ENCODE peak calls at places on chromosome 5, in seven cellular contexts. A, B, H, M, X, U and J are unnamed samples.

GRCh38 chr5:142222881-142223558 is 101.8 kb downstream of the SPRY4 start:
- DNase-seq in U (no peak), A (no peak), X (no peak), H (no peak), B (no peak), M (no peak), J (no peak)

GRCh38 chr5:57303985-57304384 is 130.1 kb downstream of the GPBP1 start:
- DNase-seq in A (no peak), H (peak; percentile 20), B (no peak), U (no peak), X (no peak), M (no peak), J (no peak)

GRCh38 chr5:112995764-112996618 is 19.4 kb downstream of the DCP2 start:
- DNase-seq in M (peak; percentile 69), B (peak; percentile 75), X (peak; percentile 71), H (peak; percentile 69), A (peak; percentile 55), U (peak; percentile 42), J (peak; percentile 56)

GRCh38 chr5:161369032-161369431 is 177.5 kb downstream of the GABRB2 start:
- DNase-seq in M (no peak), A (no peak), X (no peak), B (no peak), H (peak; percentile 19), U (no peak), J (no peak)

GRCh38 chr5:72673180-72673579 is 143.3 kb upstream of the TNPO1 start:
- DNase-seq in M (no peak), A (no peak), U (no peak), X (no peak), B (no peak), H (no peak), J (no peak)

GRCh38 chr5:179700401-179700918 is 1.7 kb downstream of the CANX start:
- DNase-seq in A (no peak), U (no peak), M (no peak), B (no peak), H (no peak), X (no peak), J (no peak)

GRCh38 chr5:119453045-119453383 is 717 bp downstream of the HSD17B4 start:
- DNase-seq in A (no peak), H (no peak), M (no peak), B (peak; percentile 56), U (no peak), X (peak; percentile 20), J (no peak)

GRCh38 chr5:160959804-160960203 is 107.8 kb upstream of the ATP10B start:
- DNase-seq in A (no peak), U (no peak), H (no peak), B (peak; percentile 90), M (no peak), X (no peak), J (no peak)

GRCh38 chr5:76356887-76357286 is 46.2 kb upstream of the IQGAP2 start:
- DNase-seq in X (no peak), A (no peak), U (no peak), B (no peak), H (no peak), M (no peak), J (no peak)

GRCh38 chr5:142357469-142358090 is 32.8 kb upstream of the SPRY4 start:
- DNase-seq in X (no peak), H (no peak), U (no peak), B (no peak), A (no peak), M (no peak), J (no peak)

GRCh38 chr5:1526681-1527131 is 2.9 kb upstream of the LPCAT1 start:
- DNase-seq in M (peak; percentile 6), X (peak; percentile 8), B (peak; percentile 21), H (no peak), U (no peak), A (no peak), J (no peak)

GRCh38 chr5:59189482-59189881 is 606.6 kb downstream of the RAB3C start:
- DNase-seq in U (no peak), B (no peak), X (no peak), M (no peak), A (no peak), H (no peak), J (no peak)

GRCh38 chr5:123906698-123907295 is 394.8 kb downstream of the CSNK1G3 start:
- DNase-seq in H (no peak), B (no peak), M (no peak), X (no peak), U (no peak), A (no peak), J (no peak)

GRCh38 chr5:140147460-140147859 is 21.7 kb downstream of the IGIP start:
- DNase-seq in B (no peak), H (no peak), U (no peak), M (no peak), X (no peak), A (no peak), J (no peak)
- H3K4me1 ChIP-seq in B (peaks cover 29% of the 10 kb centered on the region), H (peaks cover 13% of the 10 kb centered on the region), U (peaks cover 4% of the 10 kb centered on the region), M (peaks cover 16% of the 10 kb centered on the region), X (no peaks in the 10 kb centered on the region), A (peaks cover 30% of the 10 kb centered on the region), J (peaks cover 22% of the 10 kb centered on the region)

DNA sequence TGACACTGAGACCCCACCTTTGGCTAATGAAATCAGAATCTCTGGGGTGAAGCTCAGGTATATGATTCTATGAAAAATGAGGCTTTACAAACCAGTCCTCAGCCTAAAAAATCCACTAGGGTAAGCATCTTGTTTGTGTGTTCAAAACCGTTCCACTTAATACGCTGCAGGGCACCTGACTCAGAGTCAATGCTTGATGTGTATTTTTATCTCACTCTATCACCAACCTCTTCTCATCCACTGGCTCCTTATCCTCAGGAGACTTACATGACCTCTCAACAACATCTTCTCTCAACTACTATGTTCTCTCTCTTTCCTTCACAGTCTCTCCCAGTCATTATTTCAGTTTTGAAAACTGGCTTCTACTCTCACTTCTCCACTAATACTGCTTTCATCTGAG is 153.3 kb upstream of the KCNN2 start:
- DNase-seq in X (no peak), B (no peak), M (no peak), U (no peak), H (no peak), A (no peak), J (no peak)
- TF ChIP-seq CTCF in X (no peak), B (no peak), M (no peak), U (no peak), H (no peak), A (no peak), J (no peak)

GRCh38 chr5:38011641-38012188 is 171.9 kb upstream of the GDNF start:
- DNase-seq in U (no peak), H (no peak), M (no peak), A (no peak), B (no peak), X (no peak), J (no peak)

GRCh38 chr5:38013107-38013506 is 173.3 kb upstream of the GDNF start:
- DNase-seq in X (no peak), M (no peak), U (no peak), A (no peak), H (no peak), B (no peak), J (no peak)

GRCh38 chr5:38008198-38008597 is 168.4 kb upstream of the GDNF start:
- DNase-seq in H (no peak), U (no peak), M (no peak), A (no peak), B (no peak), X (no peak), J (no peak)

GRCh38 chr5:38009754-38010386 is 170.0 kb upstream of the GDNF start:
- DNase-seq in H (no peak), U (no peak), A (no peak), B (no peak), X (no peak), M (no peak), J (no peak)
- H3K4me1 ChIP-seq in H (no peaks in the 10 kb centered on the region), U (no peaks in the 10 kb centered on the region), A (no peaks in the 10 kb centered on the region), B (no peaks in the 10 kb centered on the region), X (no peaks in the 10 kb centered on the region), M (no peaks in the 10 kb centered on the region), J (no peaks in the 10 kb centered on the region)

GRCh38 chr5:151058301-151058700 is 22.5 kb downstream of the TNIP1 start:
- DNase-seq in A (no peak), H (no peak), U (no peak), M (no peak), B (no peak), X (no peak), J (no peak)

GRCh38 chr5:151062405-151063135 is 18.3 kb downstream of the TNIP1 start:
- DNase-seq in B (no peak), M (no peak), X (no peak), H (no peak), U (no peak), A (no peak), J (no peak)

GRCh38 chr5:151056367-151057306 is 24.2 kb downstream of the TNIP1 start:
- DNase-seq in B (no peak), M (no peak), H (no peak), X (no peak), U (no peak), A (no peak), J (no peak)

GRCh38 chr5:151060742-151061141 is 20.1 kb downstream of the TNIP1 start:
- DNase-seq in H (no peak), M (no peak), A (no peak), B (no peak), U (no peak), X (no peak), J (no peak)

DNA sequence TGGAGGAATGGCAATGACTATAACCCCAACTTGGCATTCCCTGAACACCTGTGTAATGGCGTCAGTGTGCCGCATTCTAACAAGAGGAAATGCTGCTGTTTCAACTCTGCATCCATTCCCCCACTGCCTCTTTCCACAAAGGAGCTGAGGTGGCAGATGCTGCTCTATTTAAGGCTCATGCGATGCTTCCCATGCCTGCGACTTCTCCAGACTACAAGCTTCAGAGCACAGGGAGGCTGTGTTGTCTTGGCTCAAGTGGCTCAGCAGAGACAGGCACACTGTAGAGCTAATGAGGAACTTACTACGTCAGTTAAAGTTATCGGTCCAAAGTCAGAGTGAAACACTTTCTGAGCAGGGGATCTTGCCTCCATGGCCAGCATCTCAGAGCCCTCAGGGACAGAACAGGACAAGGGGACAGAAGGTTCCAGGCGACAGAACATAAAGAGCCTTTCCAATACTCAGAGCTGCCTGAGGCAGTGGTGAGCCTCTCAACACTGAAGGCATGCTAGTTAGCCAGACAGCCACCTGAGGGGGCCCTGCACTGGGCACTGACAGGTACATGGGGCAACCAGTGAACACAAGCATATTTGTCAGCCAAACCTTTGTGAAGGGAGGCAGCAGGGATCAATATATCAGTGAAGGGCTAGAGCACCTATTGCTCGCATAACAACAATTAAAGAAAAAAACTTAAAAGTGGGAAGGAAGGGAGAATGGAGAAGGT is 21.8 kb downstream of the TNIP1 start:
- DNase-seq in B (no peak), H (no peak), M (no peak), X (no peak), U (no peak), A (no peak), J (no peak)
- TF ChIP-seq CTCF in B (no peak), H (no peak), M (no peak), X (no peak), U (no peak), A (peak; percentile 25), J (no peak)